ENCODE peak calls at places on chromosomes 16 and 17, in seven cellular contexts. One of them, this sample, is unnamed.

GRCh38 chr16:17160285-17160854 is 310.4 kb downstream of the XYLT1 start:
- DNase-seq in fibroblast of lung: peak
- DNase-seq in AG10803: no peak
- DNase-seq in cardiac fibroblast: no peak
- DNase-seq in tibial artery: no peak
- DNase-seq in PC-9: no peak
- DNase-seq in transverse colon: no peak
- DNase-seq in this sample: no peak

GRCh38 chr16:27428035-27428785 is 26.2 kb downstream of the IL21R start:
- DNase-seq in cardiac fibroblast: no peak
- DNase-seq in tibial artery: no peak
- DNase-seq in AG10803: no peak
- DNase-seq in transverse colon: no peak
- DNase-seq in PC-9: no peak
- DNase-seq in fibroblast of lung: no peak
- DNase-seq in this sample: no peak

GRCh38 chr17:81330884-81331245 is 35.8 kb upstream of the SLC38A10 start:
- DNase-seq in PC-9: no peak
- DNase-seq in tibial artery: no peak
- DNase-seq in fibroblast of lung: no peak
- DNase-seq in transverse colon: no peak
- DNase-seq in AG10803: no peak
- DNase-seq in cardiac fibroblast: no peak
- DNase-seq in this sample: no peak

GRCh38 chr17:83053779-83054451 is 25.5 kb upstream of the METRNL start:
- DNase-seq in transverse colon: no peak
- DNase-seq in PC-9: no peak
- DNase-seq in AG10803: no peak
- DNase-seq in cardiac fibroblast: no peak
- DNase-seq in tibial artery: peak
- DNase-seq in fibroblast of lung: peak
- DNase-seq in this sample: no peak

GRCh38 chr17:48194097-48194550 is 86.6 kb downstream of the SNX11 start:
- DNase-seq in PC-9: no peak
- DNase-seq in tibial artery: no peak
- DNase-seq in AG10803: peak
- DNase-seq in cardiac fibroblast: no peak
- DNase-seq in fibroblast of lung: peak
- DNase-seq in transverse colon: no peak
- DNase-seq in this sample: peak

GRCh38 chr17:1486802-1487695 is 5.4 kb downstream of the MYO1C start:
- DNase-seq in AG10803: peak
- DNase-seq in cardiac fibroblast: peak
- DNase-seq in transverse colon: peak
- DNase-seq in PC-9: peak
- DNase-seq in fibroblast of lung: peak
- DNase-seq in tibial artery: peak
- DNase-seq in this sample: no peak

GRCh38 chr17:58332720-58333395 is 4.3 kb upstream of the TSPOAP1 start:
- DNase-seq in PC-9: no peak
- DNase-seq in AG10803: no peak
- DNase-seq in cardiac fibroblast: no peak
- DNase-seq in transverse colon: no peak
- DNase-seq in fibroblast of lung: no peak
- DNase-seq in tibial artery: no peak
- DNase-seq in this sample: no peak

GRCh38 chr17:79116575-79117368 is 42.1 kb downstream of the ENGASE start:
- DNase-seq in AG10803: no peak
- DNase-seq in fibroblast of lung: no peak
- DNase-seq in tibial artery: no peak
- DNase-seq in PC-9: no peak
- DNase-seq in cardiac fibroblast: no peak
- DNase-seq in transverse colon: no peak
- DNase-seq in this sample: no peak

GRCh38 chr16:28930652-28931051 is 1.1 kb upstream of the CD19 start:
- DNase-seq in cardiac fibroblast: no peak
- DNase-seq in AG10803: no peak
- DNase-seq in fibroblast of lung: no peak
- DNase-seq in tibial artery: no peak
- DNase-seq in transverse colon: no peak
- DNase-seq in PC-9: no peak
- DNase-seq in this sample: no peak

GRCh38 chr17:74354123-74354522 is 7.5 kb downstream of the BTBD17 start:
- DNase-seq in AG10803: no peak
- DNase-seq in tibial artery: peak
- DNase-seq in PC-9: peak
- DNase-seq in fibroblast of lung: no peak
- DNase-seq in cardiac fibroblast: no peak
- DNase-seq in transverse colon: peak
- DNase-seq in this sample: no peak

GRCh38 chr17:17739388-17740066 is 58.3 kb downstream of the RAI1 start:
- DNase-seq in cardiac fibroblast: peak
- DNase-seq in AG10803: peak
- DNase-seq in tibial artery: no peak
- DNase-seq in transverse colon: peak
- DNase-seq in fibroblast of lung: peak
- DNase-seq in PC-9: peak
- DNase-seq in this sample: no peak

GRCh38 chr16:74769791-74770190 is 4.8 kb downstream of the FA2H start:
- DNase-seq in cardiac fibroblast: no peak
- DNase-seq in AG10803: no peak
- DNase-seq in PC-9: no peak
- DNase-seq in transverse colon: no peak
- DNase-seq in fibroblast of lung: no peak
- DNase-seq in tibial artery: no peak
- DNase-seq in this sample: no peak

GRCh38 chr17:10099051-10099571 is 99.3 kb downstream of the GAS7 start:
- DNase-seq in tibial artery: peak
- DNase-seq in AG10803: peak
- DNase-seq in cardiac fibroblast: peak
- DNase-seq in PC-9: no peak
- DNase-seq in fibroblast of lung: peak
- DNase-seq in transverse colon: no peak
- DNase-seq in this sample: peak

GRCh38 chr16:82675300-82675699 is 48.5 kb downstream of the CDH13 start:
- DNase-seq in fibroblast of lung: no peak
- DNase-seq in transverse colon: no peak
- DNase-seq in cardiac fibroblast: no peak
- DNase-seq in AG10803: peak
- DNase-seq in PC-9: no peak
- DNase-seq in tibial artery: no peak
- DNase-seq in this sample: peak

GRCh38 chr16:82667437-82667836 is 40.7 kb downstream of the CDH13 start:
- DNase-seq in fibroblast of lung: no peak
- DNase-seq in tibial artery: no peak
- DNase-seq in cardiac fibroblast: no peak
- DNase-seq in transverse colon: no peak
- DNase-seq in AG10803: no peak
- DNase-seq in PC-9: no peak
- DNase-seq in this sample: no peak

GRCh38 chr16:82672676-82673075 is 45.9 kb downstream of the CDH13 start:
- DNase-seq in AG10803: no peak
- DNase-seq in PC-9: no peak
- DNase-seq in fibroblast of lung: no peak
- DNase-seq in tibial artery: no peak
- DNase-seq in cardiac fibroblast: no peak
- DNase-seq in transverse colon: no peak
- DNase-seq in this sample: no peak

GRCh38 chr16:82668094-82668493 is 41.3 kb downstream of the CDH13 start:
- DNase-seq in AG10803: no peak
- DNase-seq in transverse colon: no peak
- DNase-seq in PC-9: no peak
- DNase-seq in tibial artery: no peak
- DNase-seq in cardiac fibroblast: no peak
- DNase-seq in fibroblast of lung: no peak
- DNase-seq in this sample: no peak

DNA sequence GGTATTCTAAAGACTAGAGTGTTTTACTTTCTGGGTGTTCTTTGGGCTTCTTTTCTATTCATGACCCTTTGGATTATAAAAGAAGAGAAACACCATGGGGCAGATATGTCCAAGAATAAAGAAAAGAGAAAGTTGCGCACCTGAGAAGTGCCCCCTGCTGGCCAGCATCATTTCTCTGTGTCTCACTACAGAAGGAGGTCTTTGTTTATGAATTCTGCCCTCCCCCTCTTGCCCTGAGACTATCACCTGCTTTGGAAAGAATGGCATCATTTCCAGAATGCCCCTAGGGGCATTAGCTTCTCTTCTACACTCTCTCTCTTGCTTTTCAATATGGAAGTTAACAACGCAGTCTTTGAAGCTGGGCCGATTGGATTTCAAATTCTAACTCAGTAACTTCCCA is 45.0 kb downstream of the CDH13 start:
- DNase-seq in fibroblast of lung: no peak
- DNase-seq in tibial artery: no peak
- DNase-seq in transverse colon: peak
- DNase-seq in PC-9: no peak
- DNase-seq in AG10803: no peak
- DNase-seq in cardiac fibroblast: no peak
- DNase-seq in this sample: no peak
- TF ChIP-seq CTCF in fibroblast of lung: no peak
- TF ChIP-seq CTCF in tibial artery: no peak
- TF ChIP-seq CTCF in transverse colon: peak
- TF ChIP-seq CTCF in PC-9: peak
- TF ChIP-seq CTCF in AG10803: peak
- TF ChIP-seq CTCF in cardiac fibroblast: peak
- TF ChIP-seq CTCF in this sample: no peak

GRCh38 chr17:64657610-64658125 is 4.4 kb downstream of the SMURF2 start:
- DNase-seq in cardiac fibroblast: no peak
- DNase-seq in transverse colon: no peak
- DNase-seq in PC-9: no peak
- DNase-seq in AG10803: no peak
- DNase-seq in tibial artery: no peak
- DNase-seq in fibroblast of lung: no peak
- DNase-seq in this sample: no peak

GRCh38 chr17:64653985-64654355 is 8.1 kb downstream of the SMURF2 start:
- DNase-seq in AG10803: no peak
- DNase-seq in PC-9: no peak
- DNase-seq in fibroblast of lung: peak
- DNase-seq in transverse colon: no peak
- DNase-seq in tibial artery: no peak
- DNase-seq in cardiac fibroblast: no peak
- DNase-seq in this sample: no peak

GRCh38 chr17:64658931-64659330 is 3.2 kb downstream of the SMURF2 start:
- DNase-seq in PC-9: no peak
- DNase-seq in AG10803: peak
- DNase-seq in cardiac fibroblast: peak
- DNase-seq in transverse colon: no peak
- DNase-seq in tibial artery: no peak
- DNase-seq in fibroblast of lung: peak
- DNase-seq in this sample: peak

GRCh38 chr17:64653325-64653984 is 8.7 kb downstream of the SMURF2 start:
- DNase-seq in cardiac fibroblast: peak
- DNase-seq in fibroblast of lung: peak
- DNase-seq in transverse colon: no peak
- DNase-seq in AG10803: peak
- DNase-seq in tibial artery: no peak
- DNase-seq in PC-9: no peak
- DNase-seq in this sample: no peak

GRCh38 chr17:64655704-64656103 is 6.4 kb downstream of the SMURF2 start:
- DNase-seq in AG10803: no peak
- DNase-seq in tibial artery: no peak
- DNase-seq in cardiac fibroblast: no peak
- DNase-seq in transverse colon: no peak
- DNase-seq in fibroblast of lung: no peak
- DNase-seq in PC-9: no peak
- DNase-seq in this sample: no peak
- H3K4me3 ChIP-seq in AG10803: no peak
- H3K4me3 ChIP-seq in tibial artery: no peak
- H3K4me3 ChIP-seq in cardiac fibroblast: no peak
- H3K4me3 ChIP-seq in transverse colon: no peak
- H3K4me3 ChIP-seq in fibroblast of lung: no peak
- H3K4me3 ChIP-seq in PC-9: no peak
- H3K4me3 ChIP-seq in this sample: no peak

DNA sequence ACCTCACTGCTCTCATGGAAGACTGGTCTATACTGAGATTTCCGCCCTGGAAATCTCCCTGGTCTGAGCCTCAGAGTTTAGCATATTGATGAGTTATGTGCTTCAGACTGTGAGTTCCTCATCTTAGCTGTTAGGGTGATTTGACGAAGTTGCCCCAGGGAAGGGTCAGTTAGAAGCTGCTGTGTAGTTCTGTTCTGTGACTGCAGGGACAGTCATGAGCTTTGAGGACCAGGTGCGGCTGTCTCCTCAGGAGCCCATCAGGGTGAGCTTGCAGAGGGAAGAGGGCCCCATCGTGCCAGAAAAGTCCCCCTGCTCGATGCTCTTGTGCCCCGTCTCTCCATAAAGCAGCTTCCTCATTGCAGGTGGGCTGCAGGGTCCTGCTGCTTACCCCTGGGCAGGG is 28.3 kb upstream of the IL17C start:
- DNase-seq in cardiac fibroblast: no peak
- DNase-seq in transverse colon: no peak
- DNase-seq in AG10803: no peak
- DNase-seq in tibial artery: no peak
- DNase-seq in fibroblast of lung: no peak
- DNase-seq in PC-9: no peak
- DNase-seq in this sample: no peak
- TF ChIP-seq CTCF in cardiac fibroblast: peak
- TF ChIP-seq CTCF in transverse colon: no peak
- TF ChIP-seq CTCF in AG10803: no peak
- TF ChIP-seq CTCF in tibial artery: no peak
- TF ChIP-seq CTCF in fibroblast of lung: no peak
- TF ChIP-seq CTCF in PC-9: peak
- TF ChIP-seq CTCF in this sample: peak

GRCh38 chr17:45406107-45406506 is 26.6 kb downstream of the ARHGAP27 start:
- DNase-seq in fibroblast of lung: no peak
- DNase-seq in cardiac fibroblast: no peak
- DNase-seq in tibial artery: no peak
- DNase-seq in transverse colon: no peak
- DNase-seq in PC-9: no peak
- DNase-seq in AG10803: no peak
- DNase-seq in this sample: no peak

GRCh38 chr17:45410144-45411091 is 22.3 kb downstream of the ARHGAP27 start:
- DNase-seq in tibial artery: peak
- DNase-seq in PC-9: no peak
- DNase-seq in fibroblast of lung: no peak
- DNase-seq in AG10803: no peak
- DNase-seq in cardiac fibroblast: no peak
- DNase-seq in transverse colon: peak
- DNase-seq in this sample: no peak

GRCh38 chr17:45411348-45412105 is 21.1 kb downstream of the ARHGAP27 start:
- DNase-seq in PC-9: no peak
- DNase-seq in AG10803: no peak
- DNase-seq in fibroblast of lung: no peak
- DNase-seq in transverse colon: peak
- DNase-seq in cardiac fibroblast: no peak
- DNase-seq in tibial artery: no peak
- DNase-seq in this sample: no peak

GRCh38 chr17:45408611-45409421 is 23.9 kb downstream of the ARHGAP27 start:
- DNase-seq in cardiac fibroblast: no peak
- DNase-seq in PC-9: no peak
- DNase-seq in tibial artery: no peak
- DNase-seq in AG10803: no peak
- DNase-seq in transverse colon: peak
- DNase-seq in fibroblast of lung: no peak
- DNase-seq in this sample: no peak

DNA sequence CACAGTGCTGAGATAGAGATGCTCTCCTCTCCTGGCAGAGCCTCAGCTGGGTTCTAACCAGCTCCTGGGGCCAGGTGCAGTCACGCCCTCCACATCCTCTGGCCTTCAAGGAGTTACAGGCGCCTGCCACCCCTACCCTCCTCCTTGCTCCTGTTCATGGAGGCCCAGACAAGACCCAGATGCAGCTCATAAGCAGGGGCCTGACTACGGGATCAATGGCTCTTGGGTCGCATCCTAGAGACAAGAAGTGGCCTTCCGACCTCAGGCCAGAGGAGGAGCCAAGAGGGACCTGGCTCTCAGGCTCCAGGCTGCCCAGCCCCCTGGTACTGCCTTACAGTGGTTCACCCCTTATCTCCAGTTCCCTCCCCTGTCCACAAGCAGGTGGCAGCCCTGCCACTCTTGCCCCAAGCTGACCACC is 23.0 kb downstream of the ARHGAP27 start:
- DNase-seq in tibial artery: no peak
- DNase-seq in fibroblast of lung: no peak
- DNase-seq in cardiac fibroblast: no peak
- DNase-seq in PC-9: no peak
- DNase-seq in AG10803: no peak
- DNase-seq in transverse colon: no peak
- DNase-seq in this sample: no peak
- H3K4me3 ChIP-seq in tibial artery: peak
- H3K4me3 ChIP-seq in fibroblast of lung: no peak
- H3K4me3 ChIP-seq in cardiac fibroblast: no peak
- H3K4me3 ChIP-seq in PC-9: no peak
- H3K4me3 ChIP-seq in AG10803: no peak
- H3K4me3 ChIP-seq in transverse colon: peak
- H3K4me3 ChIP-seq in this sample: no peak